ENCODE peak calls at places on chromosomes 13 and 19, in six cellular contexts. One of them, this sample, is unnamed.

GRCh38 chr13:31920301-31920818 is 111.2 kb upstream of the FRY start:
- DNase-seq in sigmoid colon: no peak
- DNase-seq in substantia nigra: no peak
- DNase-seq in dermis blood vessel endothelial cell: no peak
- DNase-seq in brain microvascular endothelial cell: no peak
- DNase-seq in SW480: no peak
- DNase-seq in this sample: no peak

GRCh38 chr19:10975374-10976036 is 14.7 kb downstream of the SMARCA4 start:
- DNase-seq in sigmoid colon: peak
- DNase-seq in substantia nigra: no peak
- DNase-seq in dermis blood vessel endothelial cell: peak
- DNase-seq in brain microvascular endothelial cell: peak
- DNase-seq in SW480: no peak
- DNase-seq in this sample: no peak

GRCh38 chr19:40424637-40425449 is 949 bp downstream of the SERTAD1 start:
- DNase-seq in sigmoid colon: no peak
- DNase-seq in substantia nigra: no peak
- DNase-seq in dermis blood vessel endothelial cell: peak
- DNase-seq in brain microvascular endothelial cell: peak
- DNase-seq in SW480: peak
- DNase-seq in this sample: peak

GRCh38 chr19:14526423-14526822 is 3.0 kb upstream of the TECR start:
- DNase-seq in sigmoid colon: no peak
- DNase-seq in substantia nigra: no peak
- DNase-seq in dermis blood vessel endothelial cell: no peak
- DNase-seq in brain microvascular endothelial cell: no peak
- DNase-seq in SW480: no peak
- DNase-seq in this sample: no peak

GRCh38 chr13:52097197-52097596 is 31.7 kb downstream of the NEK5 start:
- DNase-seq in sigmoid colon: no peak
- DNase-seq in substantia nigra: no peak
- DNase-seq in dermis blood vessel endothelial cell: no peak
- DNase-seq in brain microvascular endothelial cell: no peak
- DNase-seq in SW480: no peak
- DNase-seq in this sample: no peak

GRCh38 chr19:46732966-46733692 is 12.7 kb upstream of the FKRP start:
- DNase-seq in sigmoid colon: no peak
- DNase-seq in substantia nigra: peak
- DNase-seq in dermis blood vessel endothelial cell: peak
- DNase-seq in brain microvascular endothelial cell: peak
- DNase-seq in SW480: no peak
- DNase-seq in this sample: no peak

GRCh38 chr13:24348797-24349515 is 39.6 kb downstream of the C1QTNF9 start:
- DNase-seq in sigmoid colon: no peak
- DNase-seq in substantia nigra: no peak
- DNase-seq in dermis blood vessel endothelial cell: peak
- DNase-seq in brain microvascular endothelial cell: no peak
- DNase-seq in SW480: peak
- DNase-seq in this sample: no peak

GRCh38 chr13:110944121-110944967 is 29.5 kb upstream of the ANKRD10 start:
- DNase-seq in sigmoid colon: no peak
- DNase-seq in substantia nigra: no peak
- DNase-seq in dermis blood vessel endothelial cell: peak
- DNase-seq in brain microvascular endothelial cell: peak
- DNase-seq in SW480: peak
- DNase-seq in this sample: peak

GRCh38 chr19:686589-687297 is 8.5 kb downstream of the PRSS57 start:
- DNase-seq in sigmoid colon: no peak
- DNase-seq in substantia nigra: no peak
- DNase-seq in dermis blood vessel endothelial cell: no peak
- DNase-seq in brain microvascular endothelial cell: no peak
- DNase-seq in SW480: no peak
- DNase-seq in this sample: no peak

GRCh38 chr13:110187501-110188161 is 119.3 kb downstream of the COL4A1 start:
- DNase-seq in sigmoid colon: peak
- DNase-seq in substantia nigra: no peak
- DNase-seq in dermis blood vessel endothelial cell: peak
- DNase-seq in brain microvascular endothelial cell: peak
- DNase-seq in SW480: no peak
- DNase-seq in this sample: no peak

GRCh38 chr13:93158565-93158964 is 68.0 kb upstream of the GPC6 start:
- DNase-seq in sigmoid colon: no peak
- DNase-seq in substantia nigra: no peak
- DNase-seq in dermis blood vessel endothelial cell: no peak
- DNase-seq in brain microvascular endothelial cell: no peak
- DNase-seq in SW480: no peak
- DNase-seq in this sample: no peak

GRCh38 chr13:25347156-25347555 is 24.6 kb upstream of the ATP8A2 start:
- DNase-seq in sigmoid colon: no peak
- DNase-seq in substantia nigra: no peak
- DNase-seq in dermis blood vessel endothelial cell: no peak
- DNase-seq in brain microvascular endothelial cell: no peak
- DNase-seq in SW480: peak
- DNase-seq in this sample: no peak

GRCh38 chr19:29672933-29673336 is 7.7 kb downstream of the PLEKHF1 start:
- DNase-seq in sigmoid colon: peak
- DNase-seq in substantia nigra: no peak
- DNase-seq in dermis blood vessel endothelial cell: no peak
- DNase-seq in brain microvascular endothelial cell: no peak
- DNase-seq in SW480: no peak
- DNase-seq in this sample: peak

GRCh38 chr13:88456155-88456554 is 785.0 kb downstream of the SLITRK5 start:
- DNase-seq in sigmoid colon: no peak
- DNase-seq in substantia nigra: no peak
- DNase-seq in dermis blood vessel endothelial cell: no peak
- DNase-seq in brain microvascular endothelial cell: no peak
- DNase-seq in SW480: no peak
- DNase-seq in this sample: no peak

GRCh38 chr13:65966991-65967451 is 1263.1 kb downstream of the PCDH9 start:
- DNase-seq in sigmoid colon: no peak
- DNase-seq in substantia nigra: no peak
- DNase-seq in dermis blood vessel endothelial cell: peak
- DNase-seq in brain microvascular endothelial cell: peak
- DNase-seq in SW480: peak
- DNase-seq in this sample: peak

GRCh38 chr19:2524840-2525723 is 49.2 kb downstream of the GADD45B start:
- DNase-seq in sigmoid colon: no peak
- DNase-seq in substantia nigra: peak
- DNase-seq in dermis blood vessel endothelial cell: no peak
- DNase-seq in brain microvascular endothelial cell: peak
- DNase-seq in SW480: peak
- DNase-seq in this sample: peak

GRCh38 chr13:32503727-32504126 is 34.9 kb downstream of the N4BP2L2 start:
- DNase-seq in sigmoid colon: no peak
- DNase-seq in substantia nigra: no peak
- DNase-seq in dermis blood vessel endothelial cell: no peak
- DNase-seq in brain microvascular endothelial cell: no peak
- DNase-seq in SW480: no peak
- DNase-seq in this sample: no peak

GRCh38 chr13:95494082-95494681 is 58.3 kb upstream of the CLDN10 start:
- DNase-seq in sigmoid colon: no peak
- DNase-seq in substantia nigra: no peak
- DNase-seq in dermis blood vessel endothelial cell: peak
- DNase-seq in brain microvascular endothelial cell: peak
- DNase-seq in SW480: peak
- DNase-seq in this sample: peak

GRCh38 chr13:51331354-51331861 is 8.1 kb upstream of the SERPINE3 start:
- DNase-seq in sigmoid colon: no peak
- DNase-seq in substantia nigra: no peak
- DNase-seq in dermis blood vessel endothelial cell: no peak
- DNase-seq in brain microvascular endothelial cell: no peak
- DNase-seq in SW480: no peak
- DNase-seq in this sample: no peak

GRCh38 chr13:98978280-98978679 is 416 bp upstream of the DOCK9 start:
- DNase-seq in sigmoid colon: no peak
- DNase-seq in substantia nigra: no peak
- DNase-seq in dermis blood vessel endothelial cell: peak
- DNase-seq in brain microvascular endothelial cell: peak
- DNase-seq in SW480: peak
- DNase-seq in this sample: no peak

GRCh38 chr19:38929929-38930775 is at the start of gene SARS2:
- DNase-seq in sigmoid colon: peak
- DNase-seq in substantia nigra: peak
- DNase-seq in dermis blood vessel endothelial cell: peak
- DNase-seq in brain microvascular endothelial cell: peak
- DNase-seq in SW480: peak
- DNase-seq in this sample: peak

GRCh38 chr13:31767175-31767900 is 28.0 kb downstream of the RXFP2 start:
- DNase-seq in sigmoid colon: no peak
- DNase-seq in substantia nigra: no peak
- DNase-seq in dermis blood vessel endothelial cell: no peak
- DNase-seq in brain microvascular endothelial cell: peak
- DNase-seq in SW480: peak
- DNase-seq in this sample: no peak

GRCh38 chr13:26024558-26024957 is 27.3 kb downstream of the SHISA2 start:
- DNase-seq in sigmoid colon: no peak
- DNase-seq in substantia nigra: no peak
- DNase-seq in dermis blood vessel endothelial cell: no peak
- DNase-seq in brain microvascular endothelial cell: peak
- DNase-seq in SW480: no peak
- DNase-seq in this sample: no peak

GRCh38 chr13:31090921-31091624 is 70.6 kb downstream of the HSPH1 start:
- DNase-seq in sigmoid colon: no peak
- DNase-seq in substantia nigra: no peak
- DNase-seq in dermis blood vessel endothelial cell: peak
- DNase-seq in brain microvascular endothelial cell: no peak
- DNase-seq in SW480: no peak
- DNase-seq in this sample: no peak

This sample was measured in Karpas-422.